ENCODE peak calls at places on chromosome 2, in seven cellular contexts. C is CD8-positive, alpha-beta T cell; H is cardiac fibroblast; O is adrenal gland; E is heart right ventricle; W is right atrium auricular region; Q is neural crest cell. Y is an unnamed sample.

GRCh38 chr2:53877556-53877955 is 17.8 kb upstream of the GPR75 start:
- DNase-seq in O (no peak), C (no peak), E (no peak), W (no peak), Q (no peak), H (peak; percentile 57), Y (peak; percentile 19)

GRCh38 chr2:127584047-127584446 is 48.6 kb downstream of the MYO7B start:
- DNase-seq in O (no peak), H (no peak), Q (no peak), W (peak; percentile 26), E (no peak), C (no peak), Y (no peak)

GRCh38 chr2:196278491-196278911 is 107.1 kb upstream of the STK17B start:
- DNase-seq in H (peak; percentile 94), E (no peak), C (peak; percentile 26), Q (no peak), W (no peak), O (no peak), Y (peak; percentile 76)

GRCh38 chr2:152525277-152525838 is 190.4 kb downstream of the FMNL2 start:
- DNase-seq in O (peak; percentile 57), E (peak; percentile 40), W (no peak), Q (no peak), C (no peak), H (peak; percentile 77), Y (peak; percentile 60)

GRCh38 chr2:64485961-64486360 is 32.0 kb downstream of the LGALSL start:
- DNase-seq in W (no peak), H (peak; percentile 31), C (no peak), Q (no peak), O (no peak), E (peak; percentile 24), Y (peak; percentile 9)

GRCh38 chr2:9739508-9739907 is 103.8 kb upstream of the TAF1B start:
- DNase-seq in Q (no peak), O (peak; percentile 30), E (peak; percentile 91), H (peak; percentile 48), C (peak; percentile 55), W (peak; percentile 78), Y (no peak)

GRCh38 chr2:191303349-191304005 is 58.3 kb downstream of the MYO1B start:
- DNase-seq in O (no peak), Q (no peak), H (no peak), E (no peak), W (no peak), C (no peak), Y (no peak)

GRCh38 chr2:101053117-101053516 is 51.0 kb downstream of the RPL31 start:
- DNase-seq in H (no peak), O (no peak), C (no peak), Q (no peak), E (no peak), W (no peak), Y (no peak)

GRCh38 chr2:238475571-238475970 is 48.8 kb downstream of the ASB1 start:
- DNase-seq in Q (no peak), C (no peak), H (no peak), E (no peak), O (no peak), W (no peak), Y (no peak)

GRCh38 chr2:128308284-128308731 is 10.4 kb downstream of the HS6ST1 start:
- DNase-seq in Q (no peak), H (no peak), W (no peak), C (no peak), E (no peak), O (peak; percentile 51), Y (no peak)

GRCh38 chr2:36338827-36339145 is 16.8 kb upstream of the CRIM1 start:
- DNase-seq in W (no peak), Q (no peak), C (no peak), E (no peak), O (no peak), H (peak; percentile 76), Y (peak; percentile 80)

GRCh38 chr2:64322433-64322832 is 131.5 kb upstream of the LGALSL start:
- DNase-seq in H (no peak), E (no peak), W (no peak), O (no peak), C (no peak), Q (no peak), Y (no peak)

GRCh38 chr2:78411284-78411683 is 614.2 kb upstream of the REG3G start:
- DNase-seq in O (no peak), H (no peak), E (no peak), Q (no peak), C (no peak), W (no peak), Y (no peak)

GRCh38 chr2:227939271-227940027 is 68.0 kb downstream of the DAW1 start:
- DNase-seq in C (no peak), Q (peak; percentile 24), W (no peak), E (no peak), O (no peak), H (peak; percentile 78), Y (peak; percentile 78)

GRCh38 chr2:67503066-67503795 is 106.1 kb downstream of the ETAA1 start:
- DNase-seq in W (no peak), E (no peak), C (no peak), O (no peak), H (peak; percentile 96), Q (no peak), Y (peak; percentile 72)

GRCh38 chr2:173652731-173653426 is 298.2 kb downstream of the CDCA7 start:
- DNase-seq in Q (no peak), O (no peak), E (no peak), H (peak; percentile 97), C (no peak), W (no peak), Y (peak; percentile 89)

GRCh38 chr2:190678444-190679162 is 29.7 kb downstream of the NAB1 start:
- DNase-seq in W (no peak), E (no peak), C (no peak), H (peak; percentile 83), O (no peak), Q (no peak), Y (peak; percentile 73)

GRCh38 chr2:141109633-141110032 is 1021.2 kb downstream of the LRP1B start:
- DNase-seq in C (no peak), E (no peak), Q (no peak), O (no peak), W (no peak), H (no peak), Y (peak; percentile 28)

GRCh38 chr2:75647771-75648170 is 1.2 kb downstream of the MRPL19 start:
- DNase-seq in O (no peak), H (peak; percentile 12), C (no peak), E (no peak), W (no peak), Q (no peak), Y (peak; percentile 12)

GRCh38 chr2:158412206-158412605 is 44.3 kb downstream of the CCDC148 start:
- DNase-seq in H (peak; percentile 79), O (no peak), Q (no peak), E (no peak), W (no peak), C (no peak), Y (peak; percentile 71)

GRCh38 chr2:157825885-157826284 is 50.2 kb downstream of the ACVR1 start:
- DNase-seq in C (no peak), H (peak; percentile 44), W (no peak), Q (no peak), O (no peak), E (no peak), Y (peak; percentile 64)

GRCh38 chr2:219486424-219486959 is 12.2 kb upstream of the GMPPA start:
- DNase-seq in Q (no peak), W (no peak), O (no peak), E (no peak), H (no peak), C (no peak), Y (no peak)

GRCh38 chr2:128313076-128313836 is 5.4 kb downstream of the HS6ST1 start:
- DNase-seq in H (peak; percentile 26), Q (no peak), E (no peak), O (peak; percentile 20), C (peak; percentile 3), W (peak; percentile 53), Y (no peak)

GRCh38 chr2:189204322-189204941 is 24.9 kb upstream of the COL5A2 start:
- DNase-seq in C (no peak), E (no peak), O (no peak), H (peak; percentile 69), Q (no peak), W (no peak), Y (peak; percentile 77)

GRCh38 chr2:157182204-157182709 is 75.2 kb upstream of the GALNT5 start:
- DNase-seq in O (no peak), E (no peak), H (peak; percentile 52), C (no peak), Q (no peak), W (no peak), Y (peak; percentile 33)

GRCh38 chr2:208090420-208090819 is 33.9 kb downstream of the CRYGD start:
- DNase-seq in Q (no peak), H (no peak), O (no peak), C (no peak), E (no peak), W (no peak), Y (no peak)

GRCh38 chr2:57701391-57701791 is 345.2 kb upstream of the VRK2 start:
- DNase-seq in Q (no peak), E (no peak), H (peak; percentile 36), O (no peak), W (no peak), C (no peak), Y (peak; percentile 90)

GRCh38 chr2:212005077-212005671 is 533.4 kb downstream of the ERBB4 start:
- DNase-seq in Q (peak; percentile 35), H (peak; percentile 71), O (no peak), W (no peak), E (peak; percentile 8), C (no peak), Y (peak; percentile 76)
- TF ChIP-seq CTCF in Q (peak; percentile 69), H (peak; percentile 83), O (no peak), W (peak; percentile 64), E (peak; percentile 41), C (no peak), Y (peak; percentile 92)

GRCh38 chr2:60932954-60933353 is 51.6 kb downstream of the REL start:
- DNase-seq in Q (no peak), W (no peak), H (no peak), C (no peak), O (no peak), E (no peak), Y (no peak)
- TF ChIP-seq CTCF in Q (no peak), W (no peak), H (no peak), C (no peak), O (no peak), E (no peak), Y (no peak)

DNA sequence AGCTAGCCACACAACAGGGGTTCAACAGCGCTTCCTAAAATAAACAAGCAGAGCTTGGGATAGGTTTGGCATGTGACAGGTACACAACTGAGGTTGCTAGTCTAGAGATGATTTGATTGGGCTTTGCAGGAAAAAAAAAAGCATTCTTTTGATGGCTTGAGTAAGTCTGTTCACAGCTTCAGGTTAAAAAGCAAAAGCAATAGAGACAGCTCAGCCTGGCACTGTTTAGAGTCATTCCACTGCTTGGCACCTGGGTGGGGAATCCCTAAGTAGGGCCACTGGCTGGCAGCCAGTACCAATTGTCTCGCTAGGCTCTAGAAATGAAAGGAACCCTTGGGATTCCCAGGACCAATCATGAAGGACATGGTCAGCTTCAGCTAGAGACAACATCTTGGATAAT is 78.5 kb downstream of the BARD1 start:
- DNase-seq in C (no peak), E (no peak), H (no peak), O (no peak), W (no peak), Q (no peak), Y (peak; percentile 72)
- TF ChIP-seq CTCF in C (no peak), E (no peak), H (no peak), O (no peak), W (no peak), Q (no peak), Y (no peak)

DNA sequence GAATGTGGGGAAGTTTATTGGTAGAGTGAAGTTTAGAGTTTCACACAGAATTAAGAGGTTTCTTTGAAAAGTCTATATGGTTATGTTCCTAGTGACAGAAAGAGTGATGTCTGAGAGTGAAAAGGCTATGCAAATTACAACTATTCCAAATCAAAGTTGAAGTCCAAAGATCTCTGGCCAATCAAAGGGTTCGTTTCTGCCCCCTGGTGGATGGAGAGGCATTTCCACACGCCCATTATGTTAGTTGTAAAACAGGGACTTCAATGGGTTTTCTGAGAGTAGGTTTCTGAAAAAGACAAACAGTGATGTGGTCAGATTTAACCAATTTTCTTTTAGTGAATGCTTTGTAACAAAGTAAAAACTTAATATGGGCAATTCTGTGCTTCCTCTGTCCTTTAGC is 441.5 kb upstream of the POU3F3 start:
- DNase-seq in W (no peak), H (peak; percentile 3), E (no peak), C (no peak), Q (peak; percentile 53), O (no peak), Y (peak; percentile 6)
- TF ChIP-seq CTCF in W (peak; percentile 46), H (no peak), E (peak; percentile 54), C (no peak), Q (peak; percentile 73), O (no peak), Y (peak; percentile 45)